ENCODE peak calls at places on chromosome 19, in seven cellular contexts. Q is thoracic aorta, Z is endodermal cell, C is cardiac muscle cell, L is psoas muscle, P is heart right ventricle, F is astrocyte. D is an unnamed sample. For H3K9me3, the result is how much of the 10 kb centered on the place peaks cover.

GRCh38 chr19:18992696-18993095 is 40.6 kb downstream of the SUGP2 start:
- DNase-seq in Q (no peak), Z (no peak), C (no peak), L (no peak), P (no peak), F (no peak), D (no peak)

GRCh38 chr19:37817180-37817911 is 38.0 kb upstream of the ZNF573 start:
- DNase-seq in Q (peak), Z (peak), C (peak), L (peak), P (peak), F (peak), D (peak)

GRCh38 chr19:31676271-31677004 is 327.2 kb upstream of the TSHZ3 start:
- DNase-seq in Q (no peak), Z (peak), C (peak), L (no peak), P (no peak), F (peak), D (no peak)

GRCh38 chr19:28504727-28505126 is 708.2 kb downstream of the UQCRFS1 start:
- DNase-seq in Q (no peak), Z (no peak), C (no peak), L (no peak), P (no peak), F (no peak), D (no peak)

GRCh38 chr19:55648657-55649578 is 906 bp downstream of the CCDC106 start:
- DNase-seq in Q (no peak), Z (no peak), C (no peak), L (no peak), P (no peak), F (no peak), D (no peak)

GRCh38 chr19:43908659-43909058 is 26.4 kb downstream of the ZNF45 start:
- DNase-seq in Q (no peak), Z (no peak), C (no peak), L (no peak), P (no peak), F (no peak), D (no peak)

GRCh38 chr19:56273563-56274117 is 1.1 kb downstream of the EDDM13 start:
- DNase-seq in Q (no peak), Z (no peak), C (peak), L (no peak), P (no peak), F (peak), D (no peak)

GRCh38 chr19:11563530-11563929 is 4.5 kb upstream of the ELOF1 start:
- DNase-seq in Q (no peak), Z (no peak), C (no peak), L (no peak), P (no peak), F (no peak), D (no peak)

GRCh38 chr19:18300930-18301717 is 19.7 kb upstream of the JUND start:
- DNase-seq in Q (peak), Z (peak), C (peak), L (peak), P (peak), F (peak), D (peak)

GRCh38 chr19:31664997-31665396 is 315.8 kb upstream of the TSHZ3 start:
- DNase-seq in Q (no peak), Z (no peak), C (no peak), L (no peak), P (no peak), F (no peak), D (no peak)

GRCh38 chr19:13557756-13558398 is 51.6 kb upstream of the CACNA1A start:
- DNase-seq in Q (no peak), Z (peak), C (no peak), L (no peak), P (no peak), F (no peak), D (peak)

GRCh38 chr19:34345934-34346333 is 19.1 kb upstream of the GPI start:
- DNase-seq in Q (no peak), Z (peak), C (peak), L (peak), P (peak), F (no peak), D (peak)

GRCh38 chr19:29120471-29120870 is 92.5 kb downstream of the UQCRFS1 start:
- DNase-seq in Q (no peak), Z (no peak), C (no peak), L (no peak), P (no peak), F (no peak), D (no peak)

GRCh38 chr19:3398900-3399278 is 32.5 kb downstream of the NFIC start:
- DNase-seq in Q (no peak), Z (no peak), C (no peak), L (no peak), P (no peak), F (no peak), D (no peak)

GRCh38 chr19:49336482-49337266 is 1.5 kb downstream of the CD37 start:
- DNase-seq in Q (no peak), Z (peak), C (no peak), L (no peak), P (no peak), F (no peak), D (no peak)

GRCh38 chr19:30662211-30662861 is 290.2 kb downstream of the ZNF536 start:
- DNase-seq in Q (no peak), Z (peak), C (no peak), L (no peak), P (no peak), F (peak), D (peak)
- H3K4me3 ChIP-seq in Q (peak), Z (no peak), C (no peak), L (no peak), P (no peak), F (peak), D (no peak)

DNA sequence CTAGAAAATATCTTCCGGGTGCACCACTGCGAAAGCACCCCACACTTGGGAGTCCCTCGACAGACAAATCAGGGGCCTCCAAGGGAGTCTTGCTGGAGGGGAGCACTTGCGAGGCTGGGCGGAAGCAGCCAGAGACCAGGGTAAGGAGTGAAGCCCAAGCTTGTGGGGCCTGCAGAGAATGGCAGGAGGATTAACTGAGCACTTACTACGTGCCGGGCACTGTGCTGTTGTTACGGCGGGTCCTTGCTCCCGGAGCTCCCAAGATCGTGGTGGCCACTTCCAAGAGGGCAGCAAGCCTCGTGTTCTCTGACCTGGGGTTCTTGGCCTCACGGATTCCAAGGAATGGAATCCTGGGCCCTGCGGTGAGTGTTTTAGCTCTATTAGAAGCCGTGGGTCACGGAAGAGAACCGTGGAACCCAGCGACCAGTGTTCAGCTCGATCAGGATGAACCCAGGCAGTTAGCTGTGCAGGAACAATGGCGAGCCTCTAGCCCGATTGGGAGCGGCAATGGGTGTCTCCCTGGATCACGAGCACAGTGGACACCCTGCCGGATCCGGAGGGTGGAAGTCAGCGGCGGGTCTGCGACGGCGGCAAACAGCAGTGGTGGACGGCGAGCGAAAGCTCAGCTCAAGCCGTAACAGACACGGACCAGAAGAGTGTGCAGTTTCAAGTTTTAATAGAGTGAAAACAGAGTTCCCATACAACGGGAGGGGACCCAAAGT is 9.6 kb downstream of the TTYH1 start:
- DNase-seq in Q (no peak), Z (no peak), C (no peak), L (no peak), P (no peak), F (no peak), D (no peak)
- H3K27ac ChIP-seq in Q (no peak), Z (no peak), C (no peak), L (no peak), P (no peak), F (no peak), D (no peak)

DNA sequence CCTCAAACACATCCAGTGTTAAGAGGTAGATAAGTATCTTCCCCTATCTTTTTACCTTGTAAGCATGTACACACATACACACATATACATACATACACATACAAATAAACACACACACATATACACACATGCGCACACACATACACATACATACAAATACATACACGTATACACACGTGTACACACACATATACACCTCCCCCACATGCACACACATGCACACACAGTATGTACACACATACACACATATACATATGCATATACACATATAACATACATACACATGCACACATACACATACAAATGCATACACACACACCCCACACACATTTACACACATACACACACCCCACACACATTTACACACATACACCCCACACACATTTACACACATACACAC is 24.1 kb downstream of the ADGRE1 start:
- DNase-seq in Q (no peak), Z (no peak), C (no peak), L (no peak), P (no peak), F (no peak), D (no peak)
- H3K9me3 ChIP-seq in Q (under half), Z (half or more), C (under half), L (under half), P (under half), F (under half), D (under half)

DNA sequence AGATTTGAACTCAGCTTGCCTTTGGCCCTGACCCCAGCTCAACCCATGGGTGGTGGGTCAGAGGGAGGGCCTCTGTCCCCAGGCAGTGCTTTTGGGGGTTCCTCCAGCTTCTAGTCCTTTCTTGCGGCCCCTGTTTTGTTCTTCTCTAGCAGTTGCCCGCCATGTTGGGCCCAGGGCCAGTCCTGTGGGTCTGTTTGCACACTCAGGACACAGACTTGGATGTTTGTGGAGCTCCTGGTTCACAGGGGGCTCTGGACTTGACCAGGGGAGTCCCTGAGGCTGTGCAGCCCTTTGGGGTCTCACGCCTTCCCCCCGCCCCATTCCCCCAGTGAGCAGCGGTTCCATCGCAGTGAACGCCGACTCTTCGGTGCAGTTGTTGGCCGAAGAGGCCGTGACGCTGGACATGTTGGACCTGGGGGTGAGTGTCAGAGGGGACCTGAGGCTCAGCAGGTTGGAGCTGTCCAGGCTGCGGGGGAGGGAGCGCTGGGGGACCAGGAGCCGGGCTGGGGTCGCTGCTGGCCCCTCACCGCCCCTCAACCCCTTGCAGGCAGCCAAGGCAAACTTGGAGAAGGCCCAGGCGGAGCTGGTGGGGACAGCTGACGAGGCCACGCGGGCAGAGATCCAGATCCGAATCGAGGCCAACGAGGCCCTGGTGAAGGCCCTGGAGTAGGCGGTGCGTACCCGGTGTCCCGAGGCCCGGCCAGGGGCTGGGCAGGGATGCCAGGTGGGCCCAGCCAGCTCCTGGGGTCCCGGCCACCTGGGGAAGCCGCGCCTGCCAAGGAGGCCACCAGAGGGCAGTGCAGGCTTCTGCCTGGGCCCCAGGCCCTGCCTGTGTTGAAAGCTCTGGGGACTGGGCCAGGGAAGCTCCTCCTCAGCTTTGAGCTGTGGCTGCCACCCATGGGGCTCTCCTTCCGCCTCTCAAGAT is 2.5 kb downstream of the ATP5F1D start:
- DNase-seq in Q (no peak), Z (peak), C (peak), L (peak), P (peak), F (peak), D (peak)
- H3K4me3 ChIP-seq in Q (peak), Z (no peak), C (no peak), L (peak), P (peak), F (peak), D (no peak)

GRCh38 chr19:16893686-16893990 is 4.8 kb downstream of the F2RL3 start:
- DNase-seq in Q (no peak), Z (no peak), C (no peak), L (no peak), P (no peak), F (no peak), D (no peak)
- H3K27ac ChIP-seq in Q (no peak), Z (no peak), C (no peak), L (no peak), P (no peak), F (no peak), D (no peak)

DNA sequence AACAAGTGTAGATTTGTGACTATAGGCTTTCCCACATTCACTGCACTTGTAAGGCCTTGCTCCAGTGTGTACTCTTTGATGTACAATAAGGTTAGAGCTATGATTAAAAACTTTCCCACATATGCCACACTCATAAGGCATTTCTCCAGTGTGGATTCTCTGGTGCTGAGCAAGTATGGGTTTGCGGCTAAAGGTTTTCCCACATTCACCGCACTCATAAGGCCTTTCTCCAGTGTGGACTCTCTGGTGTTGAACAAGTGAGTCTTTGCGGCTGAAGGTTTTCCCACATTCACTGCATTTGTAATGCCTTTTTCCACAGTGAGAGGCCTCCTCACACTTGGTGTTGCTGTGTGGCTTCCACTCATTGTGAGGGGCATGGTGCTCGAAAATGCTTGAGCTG is 3.7 kb downstream of the ZNF772 start:
- DNase-seq in Q (no peak), Z (no peak), C (peak), L (no peak), P (no peak), F (peak), D (no peak)
- H3K9me3 ChIP-seq in Q (half or more), Z (half or more), C (under half), L (half or more), P (half or more), F (half or more), D (under half)

DNA sequence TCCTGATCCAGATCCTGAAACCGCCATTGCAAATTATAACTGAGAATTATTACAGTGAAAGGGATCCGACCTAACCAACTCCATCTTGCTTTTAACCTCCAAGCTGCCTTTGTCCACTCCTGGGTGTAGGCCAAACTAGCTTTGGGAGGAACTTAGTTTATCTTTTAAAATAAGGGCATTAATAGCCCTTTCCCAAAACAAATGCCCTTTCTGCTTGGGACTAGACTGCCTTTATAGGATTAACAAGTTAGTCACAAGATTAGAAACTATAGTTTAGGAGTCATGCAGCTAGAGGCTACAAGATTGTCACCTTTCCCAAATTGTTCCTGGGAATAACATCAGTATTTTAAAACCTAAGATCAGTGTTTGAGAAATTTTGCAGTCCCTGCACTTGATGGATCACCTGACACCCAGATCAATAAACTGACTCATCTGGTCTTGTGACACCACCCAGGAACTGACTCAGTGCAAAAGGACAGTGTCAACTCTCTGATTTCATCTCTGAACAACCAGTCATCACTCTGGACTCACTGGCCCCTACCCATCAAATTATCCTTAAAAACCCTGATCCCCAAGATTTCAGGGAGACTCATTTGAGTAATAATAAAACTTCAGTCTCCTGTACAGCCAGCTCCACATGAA is 4.1 kb upstream of the ZNF841 start:
- DNase-seq in Q (no peak), Z (no peak), C (no peak), L (no peak), P (no peak), F (no peak), D (no peak)
- H3K4me3 ChIP-seq in Q (no peak), Z (no peak), C (no peak), L (no peak), P (no peak), F (no peak), D (no peak)

GRCh38 chr19:58021541-58022282 is 12.1 kb upstream of the ZSCAN1 start:
- DNase-seq in Q (peak), Z (peak), C (peak), L (no peak), P (peak), F (peak), D (peak)

GRCh38 chr19:58024661-58025060 is 9.2 kb upstream of the ZSCAN1 start:
- DNase-seq in Q (no peak), Z (no peak), C (no peak), L (no peak), P (no peak), F (no peak), D (no peak)

GRCh38 chr19:58020985-58021384 is 12.8 kb upstream of the ZSCAN1 start:
- DNase-seq in Q (no peak), Z (no peak), C (no peak), L (no peak), P (no peak), F (no peak), D (no peak)

GRCh38 chr19:58022283-58022660 is 11.6 kb upstream of the ZSCAN1 start:
- DNase-seq in Q (no peak), Z (no peak), C (no peak), L (no peak), P (no peak), F (no peak), D (no peak)

DNA sequence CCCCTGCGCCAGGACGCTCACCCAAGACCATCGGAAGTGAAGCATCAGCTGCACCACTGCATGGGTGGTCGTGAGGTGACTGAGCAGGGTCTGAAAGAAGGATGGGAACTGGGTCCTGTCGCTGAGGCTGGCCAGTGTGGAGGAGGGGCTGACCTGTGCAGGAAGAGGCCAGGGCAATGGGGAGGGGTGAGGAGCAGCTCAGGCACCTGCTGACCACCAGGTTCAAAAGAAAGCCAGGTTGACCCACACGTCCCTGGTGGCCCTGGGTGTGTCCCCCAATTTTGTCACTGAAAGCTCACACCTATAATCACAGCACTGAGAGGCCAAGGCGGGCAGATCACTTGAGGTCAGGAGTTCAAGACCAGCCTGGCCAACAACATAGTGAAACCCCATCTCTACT is 13.7 kb upstream of the ZSCAN1 start:
- DNase-seq in Q (no peak), Z (no peak), C (no peak), L (no peak), P (no peak), F (no peak), D (no peak)
- H3K27ac ChIP-seq in Q (no peak), Z (no peak), C (no peak), L (no peak), P (no peak), F (no peak), D (no peak)

GRCh38 chr19:53577968-53578367 is 40.0 kb downstream of the ZNF331 start:
- DNase-seq in Q (no peak), Z (no peak), C (no peak), L (no peak), P (no peak), F (no peak), D (no peak)

GRCh38 chr19:53581871-53582279 is 43.9 kb downstream of the ZNF331 start:
- DNase-seq in Q (no peak), Z (peak), C (no peak), L (no peak), P (no peak), F (no peak), D (no peak)

GRCh38 chr19:53580871-53581835 is 43.2 kb downstream of the ZNF331 start:
- DNase-seq in Q (no peak), Z (no peak), C (no peak), L (no peak), P (no peak), F (no peak), D (no peak)

GRCh38 chr19:53579518-53579917 is 41.6 kb downstream of the ZNF331 start:
- DNase-seq in Q (no peak), Z (no peak), C (no peak), L (no peak), P (no peak), F (no peak), D (no peak)

DNA sequence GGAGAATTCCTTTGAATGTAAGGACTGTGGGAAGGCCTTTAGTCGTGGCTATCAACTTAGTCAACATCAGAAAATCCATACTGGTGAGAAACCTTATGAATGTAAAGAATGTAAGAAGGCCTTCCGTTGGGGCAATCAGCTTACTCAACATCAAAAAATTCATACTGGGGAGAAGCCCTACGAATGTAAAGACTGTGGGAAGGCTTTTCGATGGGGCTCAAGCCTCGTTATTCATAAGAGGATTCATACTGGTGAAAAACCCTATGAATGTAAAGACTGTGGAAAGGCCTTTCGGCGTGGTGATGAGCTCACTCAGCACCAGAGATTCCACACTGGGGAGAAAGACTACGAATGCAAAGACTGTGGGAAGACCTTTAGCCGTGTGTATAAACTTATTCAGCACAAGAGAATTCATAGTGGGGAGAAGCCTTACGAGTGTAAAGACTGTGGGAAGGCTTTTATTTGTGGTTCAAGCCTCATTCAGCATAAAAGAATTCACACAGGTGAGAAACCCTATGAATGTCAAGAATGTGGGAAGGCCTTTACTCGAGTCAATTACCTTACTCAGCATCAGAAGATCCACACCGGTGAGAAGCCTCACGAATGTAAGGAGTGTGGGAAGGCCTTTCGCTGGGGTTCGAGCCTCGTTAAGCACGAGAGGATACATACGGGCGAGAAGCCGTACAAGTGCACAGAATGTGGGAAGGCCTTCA is 39.2 kb downstream of the ZNF331 start:
- DNase-seq in Q (no peak), Z (no peak), C (no peak), L (no peak), P (no peak), F (no peak), D (no peak)
- H3K9me3 ChIP-seq in Q (under half), Z (half or more), C (under half), L (under half), P (under half), F (under half), D (under half)

D was measured in body of pancreas.